ENCODE peak calls at places on chromosomes 11 and 22, in four cellular contexts. Q is CD8-positive, alpha-beta memory T cell; D is neural progenitor cell; K is dorsolateral prefrontal cortex. Z is an unnamed sample.

GRCh38 chr11:65593518-65594414 is 1.8 kb downstream of the KCNK7 start:
- DNase-seq in Q (no peak), D (peak; percentile 73), K (peak; percentile 74), Z (peak; percentile 79)

GRCh38 chr22:28759861-28760560 is 12.5 kb upstream of the CCDC117 start:
- DNase-seq in Q (no peak), D (peak; percentile 28), K (no peak), Z (peak; percentile 79)

GRCh38 chr11:91755526-91755925 is 469.1 kb upstream of the FAT3 start:
- DNase-seq in Q (no peak), D (no peak), K (no peak), Z (no peak)

GRCh38 chr11:30128269-30128932 is 102.4 kb upstream of the FSHB start:
- DNase-seq in Q (no peak), D (peak; percentile 45), K (no peak), Z (no peak)

GRCh38 chr22:43081968-43082367 is 7.2 kb downstream of the TTLL1 start:
- DNase-seq in Q (no peak), D (no peak), K (no peak), Z (no peak)

GRCh38 chr11:43359432-43359818 is 705 bp downstream of the TTC17 start:
- DNase-seq in Q (no peak), D (no peak), K (no peak), Z (no peak)

GRCh38 chr11:128450882-128451647 is 136.3 kb downstream of the ETS1 start:
- DNase-seq in Q (no peak), D (no peak), K (no peak), Z (no peak)

GRCh38 chr11:10922944-10923343 is 65.1 kb upstream of the ZBED5 start:
- DNase-seq in Q (no peak), D (no peak), K (no peak), Z (no peak)

GRCh38 chr22:26226538-26227297 is 57.5 kb downstream of the SEZ6L start:
- DNase-seq in Q (no peak), D (no peak), K (peak; percentile 50), Z (no peak)

GRCh38 chr22:19285831-19286230 is 5.7 kb downstream of the CLTCL1 start:
- DNase-seq in Q (no peak), D (no peak), K (no peak), Z (no peak)
- H3K27ac ChIP-seq in Q (no peak overlapping the region), D (no peak overlapping the region), K (no peak overlapping the region), Z (no peak overlapping the region)

GRCh38 chr11:1572200-1573076 is at the start of gene DUSP8:
- DNase-seq in Q (peak; percentile 95), D (peak; percentile 92), K (peak; percentile 96), Z (peak; percentile 90)
- H3K27ac ChIP-seq in Q (peak within 1 kb of the TSS; percentile 76), D (no peak within 1 kb of the TSS), K (peak within 1 kb of the TSS; percentile 92), Z (peak within 1 kb of the TSS; percentile 78)

DNA sequence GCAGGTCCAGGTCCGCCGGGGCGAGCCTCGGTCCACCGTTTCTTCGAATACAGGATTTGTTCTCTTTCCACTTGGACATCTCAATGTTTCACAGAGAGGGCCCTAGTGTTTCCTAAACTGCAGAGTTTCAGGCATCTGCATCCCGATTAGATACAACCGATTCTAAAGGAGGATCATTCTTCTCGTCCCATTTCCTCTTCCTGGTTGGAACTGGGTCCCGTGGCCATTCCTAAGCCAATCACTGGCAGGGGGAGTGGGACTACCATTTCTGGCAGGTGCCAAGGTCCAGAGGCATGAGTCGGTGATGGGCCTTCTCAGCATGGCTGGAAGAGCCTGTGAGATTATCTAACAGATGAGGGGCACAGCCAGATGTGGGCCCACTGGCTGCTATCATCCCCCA is 68.9 kb downstream of the ELFN2 start:
- DNase-seq in Q (no peak), D (no peak), K (no peak), Z (no peak)
- H3K27ac ChIP-seq in Q (no peak overlapping the region), D (no peak overlapping the region), K (no peak overlapping the region), Z (no peak overlapping the region)

GRCh38 chr11:85941380-85941973 is 86.3 kb downstream of the CCDC83 start:
- DNase-seq in Q (no peak), D (peak; percentile 66), K (peak; percentile 60), Z (peak; percentile 34)

GRCh38 chr11:85934599-85935169 is 79.5 kb downstream of the CCDC83 start:
- DNase-seq in Q (no peak), D (no peak), K (no peak), Z (no peak)

GRCh38 chr11:85935751-85936150 is 80.6 kb downstream of the CCDC83 start:
- DNase-seq in Q (no peak), D (no peak), K (no peak), Z (no peak)

GRCh38 chr11:85937838-85938237 is 82.7 kb downstream of the CCDC83 start:
- DNase-seq in Q (no peak), D (no peak), K (no peak), Z (no peak)

GRCh38 chr11:85939099-85940015 is 84.2 kb downstream of the CCDC83 start:
- DNase-seq in Q (no peak), D (no peak), K (no peak), Z (no peak)
- H3K27ac ChIP-seq in Q (no peak overlapping the region), D (no peak overlapping the region), K (no peak overlapping the region), Z (no peak overlapping the region)

GRCh38 chr11:68941324-68942089 is 37.8 kb downstream of the IGHMBP2 start:
- DNase-seq in Q (no peak), D (no peak), K (no peak), Z (no peak)
- H3K27ac ChIP-seq in Q (no peak overlapping the region), D (no peak overlapping the region), K (no peak overlapping the region), Z (no peak overlapping the region)

DNA sequence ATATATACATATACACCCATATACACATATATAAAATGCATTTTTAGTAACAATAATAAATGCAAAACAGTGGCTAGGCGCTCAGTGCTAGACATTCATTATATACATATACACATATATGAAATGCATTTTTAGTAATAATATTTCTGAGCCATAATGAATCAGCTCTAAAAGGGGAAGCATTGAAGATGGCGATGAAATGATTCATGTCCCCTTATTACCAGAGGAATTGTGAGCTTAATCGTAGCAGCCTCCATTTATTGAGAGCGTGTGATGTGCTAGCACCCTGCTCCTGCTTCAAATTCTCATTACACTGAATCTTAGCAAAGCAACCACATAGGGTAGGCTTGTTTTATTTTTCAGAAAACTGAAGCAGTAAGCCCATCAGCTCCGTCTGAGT is 97.1 kb upstream of the NAV2 start:
- DNase-seq in Q (no peak), D (no peak), K (no peak), Z (no peak)
- H3K27ac ChIP-seq in Q (no peak overlapping the region), D (no peak overlapping the region), K (no peak overlapping the region), Z (no peak overlapping the region)

GRCh38 chr11:119446434-119446833 is 23.5 kb upstream of the THY1 start:
- DNase-seq in Q (no peak), D (no peak), K (no peak), Z (no peak)

GRCh38 chr11:119445850-119446249 is 22.9 kb upstream of the THY1 start:
- DNase-seq in Q (no peak), D (no peak), K (no peak), Z (no peak)

GRCh38 chr11:119447664-119448242 is 24.8 kb upstream of the THY1 start:
- DNase-seq in Q (no peak), D (no peak), K (peak; percentile 60), Z (no peak)

GRCh38 chr11:119448380-119448779 is 25.4 kb upstream of the THY1 start:
- DNase-seq in Q (no peak), D (no peak), K (no peak), Z (no peak)

GRCh38 chr11:119446871-119447663 is 24.1 kb upstream of the THY1 start:
- DNase-seq in Q (no peak), D (no peak), K (no peak), Z (no peak)
- H3K27ac ChIP-seq in Q (no peak overlapping the region), D (no peak overlapping the region), K (peak overlapping the region; percentile 38), Z (peak overlapping the region; percentile 72)

DNA sequence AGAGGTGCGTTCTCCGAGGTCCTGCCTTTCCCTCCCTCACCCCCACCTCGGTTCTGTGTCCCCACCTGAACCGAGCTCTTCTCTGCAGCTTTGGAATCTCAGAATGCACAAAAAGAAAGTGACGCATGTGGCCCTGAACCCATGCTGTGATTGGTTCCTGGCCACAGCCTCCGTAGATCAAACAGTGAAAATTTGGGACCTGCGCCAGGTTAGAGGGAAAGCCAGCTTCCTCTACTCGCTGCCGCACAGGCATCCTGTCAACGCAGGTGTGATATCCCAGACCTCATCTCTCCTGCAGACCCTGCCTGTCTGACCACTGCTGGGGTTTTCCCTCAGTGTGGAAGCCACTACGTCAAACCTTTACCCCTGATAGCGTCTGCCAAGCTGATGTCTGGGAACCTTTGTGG is 13.9 kb downstream of the ACP2 start:
- DNase-seq in Q (peak; percentile 65), D (no peak), K (no peak), Z (no peak)
- H3K27ac ChIP-seq in Q (no peak overlapping the region), D (no peak overlapping the region), K (no peak overlapping the region), Z (no peak overlapping the region)

GRCh38 chr22:20107471-20107901 is 8.4 kb upstream of the RANBP1 start:
- DNase-seq in Q (no peak), D (no peak), K (peak; percentile 36), Z (no peak)
- H3K27ac ChIP-seq in Q (no peak overlapping the region), D (no peak overlapping the region), K (peak overlapping the region; percentile 4), Z (no peak overlapping the region)

GRCh38 chr11:130478881-130479280 is 30.4 kb downstream of the ADAMTS15 start:
- DNase-seq in Q (no peak), D (no peak), K (no peak), Z (no peak)
- H3K27ac ChIP-seq in Q (no peak overlapping the region), D (no peak overlapping the region), K (no peak overlapping the region), Z (no peak overlapping the region)